ENCODE peak calls at places on chromosomes 7 and 10, in eight cellular contexts. One of them, this sample, is unnamed.
A peak's percentile ranks its signal among the peaks of the same experiment; 100 is the strongest.

GRCh38 chr10:59991661-59992060 is 85.3 kb upstream of the CCDC6 start:
- DNase-seq in left cardiac atrium: no peak
- DNase-seq in A172: peak; percentile 59
- DNase-seq in GM12892: no peak
- DNase-seq in stimulated activated CD4-positive, alpha-beta T cell treated with anti-CD3 and anti-CD28 coated beads, Interleukin-2, amount 100 ng/mL, for 48 hours: no peak
- DNase-seq in body of pancreas: peak; percentile 39
- DNase-seq in Caki2: peak; percentile 88
- DNase-seq in iPS-NIHi11: peak; percentile 44
- DNase-seq in this sample: no peak

GRCh38 chr10:88538038-88538437 is 45.1 kb downstream of the RNLS start:
- DNase-seq in left cardiac atrium: no peak
- DNase-seq in A172: peak; percentile 11
- DNase-seq in GM12892: no peak
- DNase-seq in stimulated activated CD4-positive, alpha-beta T cell treated with anti-CD3 and anti-CD28 coated beads, Interleukin-2, amount 100 ng/mL, for 48 hours: no peak
- DNase-seq in body of pancreas: no peak
- DNase-seq in Caki2: no peak
- DNase-seq in iPS-NIHi11: no peak
- DNase-seq in this sample: no peak

GRCh38 chr10:14699482-14699881 is 75.2 kb downstream of the FAM107B start:
- DNase-seq in left cardiac atrium: no peak
- DNase-seq in A172: no peak
- DNase-seq in GM12892: no peak
- DNase-seq in stimulated activated CD4-positive, alpha-beta T cell treated with anti-CD3 and anti-CD28 coated beads, Interleukin-2, amount 100 ng/mL, for 48 hours: no peak
- DNase-seq in body of pancreas: no peak
- DNase-seq in Caki2: no peak
- DNase-seq in iPS-NIHi11: no peak
- DNase-seq in this sample: no peak

GRCh38 chr10:102982281-102982680 is 64.2 kb downstream of the CNNM2 start:
- DNase-seq in left cardiac atrium: no peak
- DNase-seq in A172: no peak
- DNase-seq in GM12892: no peak
- DNase-seq in stimulated activated CD4-positive, alpha-beta T cell treated with anti-CD3 and anti-CD28 coated beads, Interleukin-2, amount 100 ng/mL, for 48 hours: no peak
- DNase-seq in body of pancreas: no peak
- DNase-seq in Caki2: no peak
- DNase-seq in iPS-NIHi11: no peak
- DNase-seq in this sample: no peak

GRCh38 chr7:43430412-43430811 is 152.5 kb upstream of the STK17A start:
- DNase-seq in left cardiac atrium: no peak
- DNase-seq in A172: no peak
- DNase-seq in GM12892: no peak
- DNase-seq in stimulated activated CD4-positive, alpha-beta T cell treated with anti-CD3 and anti-CD28 coated beads, Interleukin-2, amount 100 ng/mL, for 48 hours: no peak
- DNase-seq in body of pancreas: no peak
- DNase-seq in Caki2: no peak
- DNase-seq in iPS-NIHi11: no peak
- DNase-seq in this sample: no peak

GRCh38 chr7:79979437-79979836 is 155.2 kb upstream of the GNAI1 start:
- DNase-seq in left cardiac atrium: no peak
- DNase-seq in A172: no peak
- DNase-seq in GM12892: no peak
- DNase-seq in stimulated activated CD4-positive, alpha-beta T cell treated with anti-CD3 and anti-CD28 coated beads, Interleukin-2, amount 100 ng/mL, for 48 hours: no peak
- DNase-seq in body of pancreas: no peak
- DNase-seq in Caki2: no peak
- DNase-seq in iPS-NIHi11: no peak
- DNase-seq in this sample: no peak

GRCh38 chr7:128007293-128007680 is 23.9 kb downstream of the LRRC4 start:
- DNase-seq in left cardiac atrium: no peak
- DNase-seq in A172: no peak
- DNase-seq in GM12892: no peak
- DNase-seq in stimulated activated CD4-positive, alpha-beta T cell treated with anti-CD3 and anti-CD28 coated beads, Interleukin-2, amount 100 ng/mL, for 48 hours: no peak
- DNase-seq in body of pancreas: no peak
- DNase-seq in Caki2: no peak
- DNase-seq in iPS-NIHi11: no peak
- DNase-seq in this sample: no peak

GRCh38 chr10:110075726-110076125 is 67.9 kb downstream of the ADD3 start:
- DNase-seq in left cardiac atrium: no peak
- DNase-seq in A172: no peak
- DNase-seq in GM12892: no peak
- DNase-seq in stimulated activated CD4-positive, alpha-beta T cell treated with anti-CD3 and anti-CD28 coated beads, Interleukin-2, amount 100 ng/mL, for 48 hours: no peak
- DNase-seq in body of pancreas: no peak
- DNase-seq in Caki2: no peak
- DNase-seq in iPS-NIHi11: no peak
- DNase-seq in this sample: no peak

GRCh38 chr7:44293561-44294324 is 31.7 kb downstream of the CAMK2B start:
- DNase-seq in left cardiac atrium: peak; percentile 18
- DNase-seq in A172: no peak
- DNase-seq in GM12892: no peak
- DNase-seq in stimulated activated CD4-positive, alpha-beta T cell treated with anti-CD3 and anti-CD28 coated beads, Interleukin-2, amount 100 ng/mL, for 48 hours: no peak
- DNase-seq in body of pancreas: peak; percentile 9
- DNase-seq in Caki2: no peak
- DNase-seq in iPS-NIHi11: no peak
- DNase-seq in this sample: no peak

GRCh38 chr7:88344956-88345832 is 38.5 kb upstream of the STEAP4 start:
- DNase-seq in left cardiac atrium: peak; percentile 61
- DNase-seq in A172: no peak
- DNase-seq in GM12892: no peak
- DNase-seq in stimulated activated CD4-positive, alpha-beta T cell treated with anti-CD3 and anti-CD28 coated beads, Interleukin-2, amount 100 ng/mL, for 48 hours: no peak
- DNase-seq in body of pancreas: peak; percentile 52
- DNase-seq in Caki2: no peak
- DNase-seq in iPS-NIHi11: peak; percentile 36
- DNase-seq in this sample: no peak

GRCh38 chr10:119496282-119496681 is 46.2 kb downstream of the RGS10 start:
- DNase-seq in left cardiac atrium: no peak
- DNase-seq in A172: no peak
- DNase-seq in GM12892: no peak
- DNase-seq in stimulated activated CD4-positive, alpha-beta T cell treated with anti-CD3 and anti-CD28 coated beads, Interleukin-2, amount 100 ng/mL, for 48 hours: peak; percentile 52
- DNase-seq in body of pancreas: no peak
- DNase-seq in Caki2: no peak
- DNase-seq in iPS-NIHi11: no peak
- DNase-seq in this sample: peak; percentile 66

GRCh38 chr10:13382759-13383753 is 35.0 kb upstream of the SEPHS1 start:
- DNase-seq in left cardiac atrium: no peak
- DNase-seq in A172: peak; percentile 19
- DNase-seq in GM12892: no peak
- DNase-seq in stimulated activated CD4-positive, alpha-beta T cell treated with anti-CD3 and anti-CD28 coated beads, Interleukin-2, amount 100 ng/mL, for 48 hours: no peak
- DNase-seq in body of pancreas: peak; percentile 54
- DNase-seq in Caki2: peak; percentile 19
- DNase-seq in iPS-NIHi11: peak; percentile 46
- DNase-seq in this sample: no peak